ENCODE peak calls at places on chromosomes 2 and 18, in ten cellular contexts. H is WERI-Rb-1; W is left ventricle myocardium inferior; V is naive thymus-derived CD4-positive, alpha-beta T cell; F is suprapubic skin; N is heart left ventricle; J is left lung; D is A549; U is adipocyte; K is spleen. E is an unnamed sample.

GRCh38 chr2:109370399-109370990 is 241.5 kb downstream of the SH3RF3 start:
- DNase-seq in D (no peak), H (no peak), U (no peak), K (no peak), W (no peak), J (peak; percentile 15), V (peak; percentile 2), F (peak; percentile 64), N (no peak), E (no peak)

GRCh38 chr2:53632714-53633113 is 134.9 kb upstream of the CHAC2 start:
- DNase-seq in N (no peak), U (peak; percentile 89), W (no peak), V (no peak), D (no peak), K (no peak), J (no peak), H (no peak), F (no peak), E (no peak)

GRCh38 chr2:14634885-14635871 is 2.7 kb downstream of the LRATD1 start:
- DNase-seq in K (peak; percentile 73), V (no peak), F (peak; percentile 87), D (peak; percentile 24), U (peak; percentile 46), H (peak; percentile 95), J (peak; percentile 70), N (peak; percentile 83), W (peak; percentile 70), E (peak; percentile 56)

GRCh38 chr2:20294231-20294630 is 56.4 kb downstream of the PUM2 start:
- DNase-seq in V (no peak), D (no peak), U (no peak), W (no peak), J (no peak), N (no peak), H (no peak), K (no peak), F (no peak), E (no peak)

GRCh38 chr2:56128235-56128634 is 55.6 kb upstream of the CCDC85A start:
- DNase-seq in J (no peak), F (no peak), K (no peak), D (no peak), V (no peak), N (no peak), U (no peak), W (no peak), H (no peak), E (no peak)

GRCh38 chr2:72745679-72746368 is 80.0 kb downstream of the EXOC6B start:
- DNase-seq in F (no peak), K (no peak), J (no peak), U (peak; percentile 91), V (no peak), N (no peak), D (peak; percentile 87), W (no peak), H (no peak), E (no peak)

GRCh38 chr18:24219561-24220317 is 80.9 kb downstream of the CABYR start:
- DNase-seq in V (no peak), F (no peak), J (no peak), W (no peak), H (no peak), N (peak; percentile 41), K (no peak), U (no peak), D (no peak), E (no peak)

GRCh38 chr18:75131455-75132000 is 77.4 kb downstream of the PTGR3 start:
- DNase-seq in F (peak; percentile 72), W (no peak), H (peak; percentile 7), N (no peak), U (no peak), K (peak; percentile 66), J (no peak), V (no peak), D (no peak), E (peak; percentile 6)

GRCh38 chr2:75375646-75376582 is 176.6 kb upstream of the TACR1 start:
- DNase-seq in J (no peak), H (no peak), F (no peak), N (no peak), W (no peak), U (no peak), V (no peak), D (no peak), K (no peak), E (no peak)

GRCh38 chr2:239380831-239381708 is 19.8 kb downstream of the HDAC4 start:
- DNase-seq in N (peak; percentile 17), W (no peak), D (no peak), H (no peak), U (no peak), V (peak; percentile 59), F (peak; percentile 61), K (peak; percentile 90), J (peak; percentile 56), E (peak; percentile 84)

GRCh38 chr18:66759017-66759416 is 155.1 kb upstream of the CDH19 start:
- DNase-seq in V (no peak), J (no peak), K (no peak), F (no peak), U (no peak), D (no peak), H (no peak), N (no peak), W (no peak), E (no peak)

DNA sequence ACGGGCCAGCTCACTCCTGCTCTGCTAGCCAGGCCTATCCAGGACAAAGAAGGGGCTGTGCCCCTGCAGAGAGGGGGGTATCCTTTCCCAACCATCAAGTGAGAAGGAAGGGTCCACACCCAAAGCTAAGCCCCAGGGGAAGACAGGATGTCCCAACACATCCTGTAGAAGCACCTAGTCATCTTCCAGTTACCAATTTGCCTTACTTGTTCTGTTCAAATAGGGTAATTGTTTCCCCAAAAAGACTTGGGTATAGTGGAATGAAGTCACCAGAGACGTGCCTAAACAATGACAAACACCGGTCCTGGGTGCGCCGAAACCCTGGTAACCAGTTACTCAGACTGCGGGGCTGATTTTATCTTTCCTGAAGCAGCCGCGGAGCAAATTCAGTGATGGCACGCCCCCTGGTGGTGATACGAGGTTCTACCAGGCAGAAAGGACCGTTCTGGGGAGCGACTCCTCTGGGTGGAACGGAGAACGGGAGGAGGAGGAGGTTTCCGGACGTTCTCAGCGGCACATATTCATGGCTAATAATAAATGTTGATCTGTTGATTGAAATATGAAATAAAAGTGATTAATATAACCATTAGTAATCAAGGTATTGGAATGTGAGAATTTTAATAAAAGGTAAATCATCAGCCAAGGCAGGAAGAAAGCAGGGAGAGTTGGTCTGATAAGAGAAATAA is 109.3 kb upstream of the STON1 start:
- DNase-seq in D (peak; percentile 89), N (peak; percentile 87), F (peak; percentile 93), K (peak; percentile 96), W (peak; percentile 89), V (peak; percentile 92), H (peak; percentile 94), J (peak; percentile 88), U (peak; percentile 97), E (peak; percentile 98)
- H3K4me3 ChIP-seq in D (peak overlapping the region; percentile 14), N (no peak overlapping the region), F (no peak overlapping the region), K (no peak overlapping the region), W (peak overlapping the region; percentile 44), V (peak overlapping the region; percentile 33), H (no peak overlapping the region), J (peak overlapping the region; percentile 6), U (peak overlapping the region; percentile 43), E (no peak overlapping the region)

GRCh38 chr2:1053781-1054180 is 103.1 kb downstream of the SNTG2 start:
- DNase-seq in D (no peak), F (no peak), W (no peak), V (no peak), K (no peak), U (no peak), N (no peak), J (no peak), H (peak; percentile 76), E (no peak)

GRCh38 chr2:1052671-1053270 is 102.1 kb downstream of the SNTG2 start:
- DNase-seq in V (no peak), K (no peak), W (no peak), J (no peak), N (no peak), H (no peak), U (peak; percentile 41), F (no peak), D (no peak), E (no peak)

GRCh38 chr2:1051585-1051984 is 100.9 kb downstream of the SNTG2 start:
- DNase-seq in J (no peak), U (no peak), F (no peak), V (no peak), D (no peak), H (no peak), N (no peak), W (no peak), K (no peak), E (no peak)

GRCh38 chr2:1054399-1054798 is 103.8 kb downstream of the SNTG2 start:
- DNase-seq in N (no peak), W (no peak), U (no peak), H (no peak), D (no peak), V (no peak), K (no peak), J (no peak), F (no peak), E (no peak)

DNA sequence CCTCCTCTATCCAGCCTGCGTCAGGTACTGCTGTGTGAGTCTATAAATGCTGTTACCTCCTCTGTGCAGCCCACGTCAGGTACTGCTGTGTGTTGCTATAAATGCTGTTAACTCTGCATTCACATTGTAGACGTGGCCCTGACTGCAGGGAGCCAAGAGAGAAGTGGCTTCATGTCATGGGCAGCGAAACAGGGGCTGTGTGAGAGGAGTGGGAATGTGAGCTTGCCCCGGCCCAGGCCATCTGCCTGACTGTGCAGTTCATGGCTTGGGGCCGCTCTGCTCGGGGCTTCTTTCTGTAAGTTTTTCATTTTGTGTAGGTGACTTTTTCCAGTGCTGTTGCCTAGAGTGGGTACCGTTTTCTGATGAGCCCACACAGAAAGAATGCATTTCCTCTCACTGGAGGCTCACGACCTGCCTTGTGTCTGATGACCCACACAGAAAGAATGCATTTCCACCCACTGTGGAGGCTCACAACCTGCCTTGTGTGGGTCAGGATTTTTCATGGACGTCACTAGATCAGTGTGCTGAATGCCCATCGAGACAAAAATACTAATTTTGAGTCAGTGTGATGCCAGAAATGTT is 104.5 kb downstream of the SNTG2 start:
- DNase-seq in V (no peak), W (no peak), H (no peak), D (no peak), F (no peak), U (peak; percentile 79), J (no peak), K (no peak), N (no peak), E (no peak)
- H3K4me3 ChIP-seq in V (no peak overlapping the region), W (no peak overlapping the region), H (no peak overlapping the region), D (no peak overlapping the region), F (no peak overlapping the region), U (no peak overlapping the region), J (no peak overlapping the region), K (no peak overlapping the region), N (no peak overlapping the region), E (no peak overlapping the region)

DNA sequence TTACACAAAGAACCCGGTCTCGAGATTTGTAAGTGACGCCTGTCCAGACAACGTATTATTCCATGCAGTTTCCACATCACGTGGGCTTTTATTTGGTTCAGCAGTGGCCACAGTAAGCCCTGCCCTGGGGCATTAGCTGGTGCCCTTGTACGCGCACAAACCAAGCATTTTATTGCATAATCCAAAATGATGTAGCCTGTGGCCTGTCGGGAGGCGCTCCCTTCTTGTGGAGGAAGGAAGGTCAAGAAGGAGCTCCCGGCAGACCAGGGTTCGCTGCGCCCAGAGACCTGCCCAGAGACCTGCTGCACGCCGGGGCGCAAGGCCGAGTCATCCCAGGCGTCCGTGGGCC is 179.6 kb upstream of the ALKAL2 start:
- DNase-seq in F (no peak), W (no peak), J (no peak), D (no peak), V (no peak), U (no peak), N (no peak), H (no peak), K (no peak), E (no peak)
- H3K4me3 ChIP-seq in F (peak overlapping the region; percentile 34), W (no peak overlapping the region), J (peak overlapping the region; percentile 13), D (no peak overlapping the region), V (no peak overlapping the region), U (no peak overlapping the region), N (no peak overlapping the region), H (no peak overlapping the region), K (no peak overlapping the region), E (no peak overlapping the region)

GRCh38 chr2:145141981-145142380 is 622.1 kb upstream of the ZEB2 start:
- DNase-seq in N (no peak), F (no peak), D (no peak), W (no peak), V (no peak), U (peak; percentile 35), K (no peak), J (no peak), H (no peak), E (no peak)
- H3K4me3 ChIP-seq in N (no peak overlapping the region), F (no peak overlapping the region), D (no peak overlapping the region), W (no peak overlapping the region), V (no peak overlapping the region), U (no peak overlapping the region), K (no peak overlapping the region), J (no peak overlapping the region), H (no peak overlapping the region), E (no peak overlapping the region)